ENCODE peak calls at places on chromosomes 6 and 20, in seven cellular contexts. B is fibroblast of lung, J is endothelial cell of umbilical vein, D is right cardiac atrium, A is adrenal gland, I is WERI-Rb-1, W is SK-N-SH. V is an unnamed sample.

GRCh38 chr20:35984382-35984781 is 16.0 kb downstream of the CNBD2 start:
- DNase-seq in B (no peak), J (no peak), D (no peak), A (no peak), I (no peak), W (no peak), V (no peak)

GRCh38 chr20:17637413-17637780 is 44.6 kb downstream of the RRBP1 start:
- DNase-seq in B (no peak), J (no peak), D (no peak), A (no peak), I (no peak), W (no peak), V (no peak)

GRCh38 chr20:31472395-31473330 is 2.3 kb downstream of the DEFB124 start:
- DNase-seq in B (no peak), J (no peak), D (peak), A (no peak), I (no peak), W (no peak), V (peak)

GRCh38 chr6:159490298-159490937 is 202.6 kb downstream of the SOD2 start:
- DNase-seq in B (no peak), J (no peak), D (peak), A (no peak), I (no peak), W (no peak), V (peak)

GRCh38 chr6:47264775-47265184 is 44.9 kb downstream of the TNFRSF21 start:
- DNase-seq in B (no peak), J (peak), D (peak), A (no peak), I (no peak), W (no peak), V (no peak)

GRCh38 chr20:48717095-48717958 is 110.5 kb downstream of the PREX1 start:
- DNase-seq in B (no peak), J (no peak), D (no peak), A (peak), I (no peak), W (no peak), V (no peak)

GRCh38 chr6:26594730-26595632 is 1.8 kb upstream of the ABT1 start:
- DNase-seq in B (peak), J (peak), D (no peak), A (no peak), I (no peak), W (peak), V (peak)

GRCh38 chr6:4805553-4806307 is 29.5 kb downstream of the CDYL start:
- DNase-seq in B (peak), J (peak), D (peak), A (peak), I (peak), W (peak), V (peak)

GRCh38 chr6:134778431-134778830 is 171.5 kb downstream of the ALDH8A1 start:
- DNase-seq in B (no peak), J (no peak), D (no peak), A (no peak), I (no peak), W (no peak), V (no peak)

GRCh38 chr6:15533379-15534044 is 129.3 kb downstream of the DTNBP1 start:
- DNase-seq in B (peak), J (no peak), D (no peak), A (no peak), I (no peak), W (no peak), V (peak)

GRCh38 chr6:108002365-108003221 is 44.6 kb upstream of the SEC63 start:
- DNase-seq in B (no peak), J (peak), D (no peak), A (no peak), I (peak), W (no peak), V (peak)

GRCh38 chr6:130900913-130901312 is 73.7 kb downstream of the SMLR1 start:
- DNase-seq in B (peak), J (no peak), D (peak), A (peak), I (no peak), W (no peak), V (peak)

GRCh38 chr6:27332692-27333641 is 20.9 kb upstream of the POM121L2 start:
- DNase-seq in B (peak), J (peak), D (no peak), A (peak), I (no peak), W (peak), V (peak)

GRCh38 chr6:137277971-137278602 is 58.9 kb upstream of the IFNGR1 start:
- DNase-seq in B (peak), J (peak), D (no peak), A (no peak), I (no peak), W (no peak), V (peak)

GRCh38 chr6:63805808-63806572 is 170.4 kb downstream of the PHF3 start:
- DNase-seq in B (peak), J (peak), D (no peak), A (no peak), I (no peak), W (peak), V (peak)

GRCh38 chr6:50818673-50819072 is at the start of gene TFAP2B:
- DNase-seq in B (no peak), J (no peak), D (no peak), A (no peak), I (no peak), W (peak), V (no peak)

GRCh38 chr6:71478834-71479541 is 190.4 kb downstream of the OGFRL1 start:
- DNase-seq in B (peak), J (peak), D (no peak), A (no peak), I (no peak), W (no peak), V (peak)

GRCh38 chr20:4470375-4470774 is 251.3 kb upstream of the PRND start:
- DNase-seq in B (peak), J (no peak), D (no peak), A (no peak), I (no peak), W (peak), V (peak)

GRCh38 chr20:20014659-20015058 is 2.5 kb upstream of the NAA20 start:
- DNase-seq in B (no peak), J (peak), D (peak), A (no peak), I (no peak), W (no peak), V (no peak)

GRCh38 chr6:12594541-12594893 is 122.0 kb upstream of the PHACTR1 start:
- DNase-seq in B (no peak), J (no peak), D (no peak), A (no peak), I (no peak), W (no peak), V (no peak)

GRCh38 chr20:38831995-38832620 is 26.6 kb downstream of the PPP1R16B start:
- DNase-seq in B (no peak), J (no peak), D (no peak), A (no peak), I (no peak), W (no peak), V (no peak)

GRCh38 chr6:113184291-113184690 is 672.9 kb upstream of the MARCKS start:
- DNase-seq in B (peak), J (no peak), D (no peak), A (no peak), I (no peak), W (no peak), V (peak)

GRCh38 chr6:2659882-2660281 is 90.8 kb downstream of the MYLK4 start:
- DNase-seq in B (no peak), J (no peak), D (no peak), A (no peak), I (no peak), W (no peak), V (peak)

GRCh38 chr20:58458342-58459057 is 56.7 kb downstream of the APCDD1L start:
- DNase-seq in B (peak), J (peak), D (no peak), A (no peak), I (no peak), W (no peak), V (peak)

GRCh38 chr6:24666097-24666615 is 543 bp downstream of the TDP2 start:
- DNase-seq in B (peak), J (no peak), D (peak), A (peak), I (peak), W (peak), V (peak)

GRCh38 chr20:57656821-57657536 is 36.8 kb upstream of the ZBP1 start:
- DNase-seq in B (no peak), J (no peak), D (peak), A (peak), I (peak), W (peak), V (no peak)

GRCh38 chr20:35866446-35867202 is 87.7 kb downstream of the SCAND1 start:
- DNase-seq in B (no peak), J (no peak), D (no peak), A (no peak), I (no peak), W (no peak), V (peak)

GRCh38 chr20:7196481-7196880 is 429.0 kb downstream of the BMP2 start:
- DNase-seq in B (no peak), J (no peak), D (no peak), A (no peak), I (no peak), W (no peak), V (peak)

GRCh38 chr6:44128020-44128917 is 915 bp downstream of the TMEM63B start:
- DNase-seq in B (no peak), J (peak), D (peak), A (peak), I (peak), W (peak), V (peak)

GRCh38 chr20:16580127-16580526 is 6.9 kb upstream of the KIF16B start:
- DNase-seq in B (peak), J (no peak), D (no peak), A (no peak), I (peak), W (peak), V (peak)

GRCh38 chr6:44386929-44387345 is 569 bp upstream of the CDC5L start:
- DNase-seq in B (no peak), J (no peak), D (no peak), A (no peak), I (no peak), W (peak), V (peak)

GRCh38 chr20:24382775-24383174 is 86.7 kb upstream of the SYNDIG1 start:
- DNase-seq in B (no peak), J (no peak), D (no peak), A (no peak), I (peak), W (peak), V (no peak)

GRCh38 chr6:87832025-87832825 is 130.2 kb upstream of the AKIRIN2 start:
- DNase-seq in B (peak), J (peak), D (no peak), A (no peak), I (no peak), W (peak), V (peak)

GRCh38 chr20:3995749-3996305 is 19.5 kb downstream of the RNF24 start:
- DNase-seq in B (no peak), J (no peak), D (no peak), A (no peak), I (no peak), W (no peak), V (peak)

DNA sequence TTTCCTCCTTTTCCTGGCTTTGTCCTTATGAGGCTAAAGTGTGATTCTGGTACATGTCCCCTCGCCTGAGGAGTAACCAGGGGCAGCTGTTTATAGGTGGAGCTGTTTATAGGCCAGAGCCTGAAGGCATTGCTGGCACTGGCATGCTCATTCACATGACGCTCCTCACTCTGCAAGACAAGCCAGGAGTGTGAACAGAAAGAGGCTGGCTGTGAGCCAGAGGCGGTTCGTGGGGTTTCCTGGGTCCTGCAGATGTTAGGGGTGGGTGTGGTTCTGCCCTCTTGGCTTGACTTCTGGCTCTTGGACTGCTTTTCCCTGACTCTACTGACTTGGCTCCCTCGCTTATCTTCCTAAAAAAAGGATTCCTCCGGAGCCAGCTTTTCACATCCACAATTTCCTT is 12.8 kb upstream of the MDFI start:
- DNase-seq in B (no peak), J (no peak), D (peak), A (no peak), I (no peak), W (no peak), V (no peak)
- H3K4me3 ChIP-seq in B (no peak), J (no peak), D (no peak), A (no peak), I (no peak), W (no peak), V (no peak)

GRCh38 chr6:119345114-119345513 is 4.4 kb downstream of the MAN1A1 start:
- DNase-seq in B (no peak), J (no peak), D (no peak), A (no peak), I (no peak), W (no peak), V (no peak)

GRCh38 chr6:119347466-119348307 is 1.9 kb downstream of the MAN1A1 start:
- DNase-seq in B (no peak), J (no peak), D (peak), A (peak), I (no peak), W (no peak), V (peak)

GRCh38 chr6:119348308-119349040 is 1.1 kb downstream of the MAN1A1 start:
- DNase-seq in B (no peak), J (peak), D (peak), A (peak), I (no peak), W (peak), V (no peak)

GRCh38 chr6:119346450-119346849 is 3.1 kb downstream of the MAN1A1 start:
- DNase-seq in B (no peak), J (no peak), D (no peak), A (no peak), I (no peak), W (no peak), V (no peak)

GRCh38 chr6:119346914-119347313 is 2.6 kb downstream of the MAN1A1 start:
- DNase-seq in B (no peak), J (no peak), D (no peak), A (no peak), I (no peak), W (no peak), V (no peak)
- H3K4me3 ChIP-seq in B (peak), J (no peak), D (peak), A (peak), I (no peak), W (peak), V (peak)

GRCh38 chr6:110813338-110813737 is 1.9 kb downstream of the CDK19 start:
- DNase-seq in B (no peak), J (no peak), D (no peak), A (no peak), I (no peak), W (no peak), V (no peak)
- H3K4me3 ChIP-seq in B (peak), J (no peak), D (no peak), A (no peak), I (no peak), W (peak), V (no peak)

GRCh38 chr6:168301648-168302398 is 17.8 kb downstream of the DACT2 start:
- DNase-seq in B (no peak), J (no peak), D (no peak), A (no peak), I (no peak), W (no peak), V (no peak)
- H3K4me3 ChIP-seq in B (no peak), J (no peak), D (no peak), A (no peak), I (no peak), W (no peak), V (no peak)

GRCh38 chr6:97438011-97438671 is 155.1 kb upstream of the MMS22L start:
- DNase-seq in B (no peak), J (no peak), D (no peak), A (no peak), I (no peak), W (no peak), V (no peak)

GRCh38 chr6:97445406-97445805 is 162.4 kb upstream of the MMS22L start:
- DNase-seq in B (no peak), J (no peak), D (no peak), A (no peak), I (no peak), W (no peak), V (no peak)

GRCh38 chr6:97443408-97444080 is 160.5 kb upstream of the MMS22L start:
- DNase-seq in B (no peak), J (no peak), D (no peak), A (no peak), I (no peak), W (no peak), V (no peak)

GRCh38 chr6:97437087-97437486 is 154.1 kb upstream of the MMS22L start:
- DNase-seq in B (peak), J (peak), D (no peak), A (no peak), I (no peak), W (peak), V (peak)

DNA sequence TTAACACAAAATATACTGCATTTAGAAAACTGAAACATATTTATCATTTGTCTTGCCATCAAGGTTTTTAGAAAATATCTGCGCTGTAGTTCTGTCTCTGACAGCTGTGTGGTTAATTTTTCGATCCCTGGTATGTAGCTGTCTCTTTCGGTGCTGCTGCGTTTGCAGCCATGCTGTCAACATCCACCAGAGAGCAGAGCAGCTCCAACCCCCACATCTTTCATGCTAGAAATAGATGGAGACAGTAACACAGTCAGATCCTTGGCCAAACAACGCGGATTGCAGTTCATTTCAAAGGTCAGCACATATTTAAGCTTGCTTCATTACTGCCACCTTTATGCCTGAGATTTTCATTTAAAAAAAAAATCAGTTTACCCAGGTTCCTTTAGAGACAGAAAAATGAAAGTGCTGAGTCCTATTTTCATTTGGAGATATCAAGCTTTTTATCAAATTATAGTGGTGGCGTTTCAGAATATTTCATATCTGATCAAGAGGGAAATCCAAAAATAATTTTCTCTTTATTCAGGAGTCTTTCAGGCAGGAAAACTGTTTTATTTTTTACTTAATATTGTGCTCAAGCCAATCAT is 157.7 kb upstream of the MMS22L start:
- DNase-seq in B (peak), J (peak), D (no peak), A (peak), I (peak), W (peak), V (peak)
- H3K4me3 ChIP-seq in B (peak), J (no peak), D (no peak), A (no peak), I (peak), W (peak), V (no peak)

GRCh38 chr6:111088668-111089003 is 1.3 kb downstream of the SLC16A10 start:
- DNase-seq in B (no peak), J (no peak), D (no peak), A (no peak), I (no peak), W (no peak), V (no peak)

GRCh38 chr6:111087871-111088667 is 766 bp downstream of the SLC16A10 start:
- DNase-seq in B (no peak), J (peak), D (peak), A (peak), I (peak), W (peak), V (no peak)

GRCh38 chr6:111086685-111087084 is 618 bp upstream of the SLC16A10 start:
- DNase-seq in B (no peak), J (no peak), D (no peak), A (no peak), I (no peak), W (no peak), V (no peak)

GRCh38 chr6:111090766-111091165 is 3.5 kb downstream of the SLC16A10 start:
- DNase-seq in B (no peak), J (no peak), D (no peak), A (no peak), I (no peak), W (no peak), V (no peak)

GRCh38 chr6:111087106-111087835 is at the start of gene SLC16A10:
- DNase-seq in B (no peak), J (peak), D (peak), A (peak), I (peak), W (peak), V (no peak)
- H3K4me3 ChIP-seq in B (peak), J (peak), D (peak), A (peak), I (peak), W (peak), V (peak)

GRCh38 chr6:89084954-89085353 is 4.4 kb downstream of the PNRC1 start:
- DNase-seq in B (no peak), J (no peak), D (no peak), A (no peak), I (no peak), W (no peak), V (no peak)
- H3K4me3 ChIP-seq in B (peak), J (no peak), D (no peak), A (peak), I (no peak), W (no peak), V (no peak)

DNA sequence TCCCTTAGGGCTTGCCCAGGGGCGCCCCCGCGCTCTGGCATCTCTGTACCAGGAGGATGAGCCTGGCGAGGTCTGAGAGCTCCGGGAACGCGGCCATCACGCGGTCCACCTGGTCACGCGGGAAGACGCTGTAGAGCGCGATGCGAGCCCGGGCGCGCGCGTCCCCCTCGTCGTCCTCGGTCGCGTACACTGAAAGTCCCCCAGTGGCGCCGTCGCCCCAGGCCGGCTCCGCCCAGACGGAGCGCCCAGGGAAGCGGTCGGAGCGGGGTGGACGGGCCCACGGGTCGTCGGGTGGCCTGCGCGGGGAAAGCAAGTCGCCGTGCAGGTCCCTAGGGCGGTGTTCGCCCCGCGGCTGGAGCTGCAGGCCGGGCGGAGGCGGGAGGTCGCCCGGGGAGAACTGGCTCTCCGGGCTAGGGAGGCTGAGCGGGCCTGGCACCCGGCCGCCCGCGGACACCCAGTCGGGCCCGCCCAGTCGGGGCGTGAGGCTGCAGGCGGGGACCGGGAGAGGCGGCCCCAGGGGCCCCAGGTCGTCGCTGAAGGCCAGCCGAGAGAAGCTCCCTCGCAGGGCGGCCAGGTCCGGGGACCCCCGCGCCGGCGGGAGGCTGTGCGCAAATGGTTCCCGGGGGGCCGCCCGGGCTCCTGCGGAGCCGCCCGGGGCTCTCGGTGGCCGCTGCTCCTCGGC is 34.0 kb downstream of the ZC3H12D start:
- DNase-seq in B (no peak), J (no peak), D (peak), A (no peak), I (no peak), W (peak), V (no peak)
- H3K4me3 ChIP-seq in B (no peak), J (no peak), D (peak), A (peak), I (no peak), W (peak), V (peak)

DNA sequence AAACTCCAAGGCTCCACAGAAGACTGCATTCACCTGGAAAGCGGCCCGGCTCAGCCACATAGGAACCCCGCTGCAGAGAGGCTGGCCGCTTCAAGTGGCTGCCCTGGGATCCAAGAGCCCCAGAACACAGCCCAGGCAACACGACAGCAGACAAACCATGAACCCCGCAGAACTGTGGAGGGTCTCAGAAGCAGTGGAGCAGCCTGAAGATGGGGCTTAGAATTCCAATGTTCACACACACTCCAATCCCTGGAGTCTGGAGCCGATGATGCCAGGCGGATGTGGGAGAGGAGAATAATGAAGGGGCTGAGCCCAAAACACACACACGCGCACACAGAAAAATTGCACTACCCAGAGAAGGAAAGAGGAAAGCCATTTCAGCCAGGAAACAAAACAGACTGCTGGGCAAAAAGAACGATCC is 52.4 kb downstream of the NINL start:
- DNase-seq in B (no peak), J (peak), D (no peak), A (no peak), I (no peak), W (no peak), V (peak)
- H3K4me3 ChIP-seq in B (no peak), J (no peak), D (no peak), A (no peak), I (no peak), W (no peak), V (no peak)